ENCODE peak calls at places on chromosomes 4 and X, in six cellular contexts. R is adrenal gland, K is GM10248, E is cardiac muscle cell, D is cardiac fibroblast, H is Peyer's patch. L is an unnamed sample.

GRCh38 chr4:183959349-183959748 is 54.2 kb downstream of the STOX2 start:
- DNase-seq in R (no peak), K (no peak), E (no peak), D (no peak), H (no peak), L (no peak)

GRCh38 chr4:7067523-7068278 is at the start of gene GRPEL1:
- DNase-seq in R (peak; percentile 100), K (peak; percentile 98), E (peak; percentile 99), D (peak; percentile 99), H (peak; percentile 73), L (peak; percentile 98)

GRCh38 chr4:80279751-80280150 is 13.3 kb downstream of the FGF5 start:
- DNase-seq in R (no peak), K (no peak), E (no peak), D (no peak), H (no peak), L (no peak)

GRCh38 chr4:13872145-13872544 is 244.6 kb upstream of the BOD1L1 start:
- DNase-seq in R (no peak), K (no peak), E (no peak), D (no peak), H (no peak), L (no peak)

GRCh38 chr4:181966084-181966483 is 277.1 kb upstream of the TENM3 start:
- DNase-seq in R (no peak), K (no peak), E (no peak), D (peak; percentile 5), H (no peak), L (peak; percentile 6)

GRCh38 chrX:1281511-1281910 is 12.9 kb downstream of the CSF2RA start:
- DNase-seq in R (no peak), K (no peak), E (no peak), D (no peak), H (no peak), L (no peak)

GRCh38 chr4:80685219-80685618 is 345.3 kb upstream of the BMP3 start:
- DNase-seq in R (no peak), K (no peak), E (no peak), D (no peak), H (no peak), L (no peak)

GRCh38 chr4:30256105-30256828 is 463.9 kb upstream of the PCDH7 start:
- DNase-seq in R (no peak), K (no peak), E (no peak), D (no peak), H (no peak), L (no peak)

GRCh38 chr4:168304744-168305459 is 13.7 kb downstream of the DDX60 start:
- DNase-seq in R (no peak), K (no peak), E (peak; percentile 21), D (peak; percentile 29), H (no peak), L (no peak)

GRCh38 chr4:826508-827208 is 729 bp upstream of the CPLX1 start:
- DNase-seq in R (no peak), K (no peak), E (no peak), D (no peak), H (no peak), L (no peak)

GRCh38 chr4:2598661-2599654 is 62.5 kb downstream of the FAM193A start:
- DNase-seq in R (peak; percentile 16), K (peak; percentile 74), E (peak; percentile 65), D (peak; percentile 15), H (no peak), L (peak; percentile 71)

GRCh38 chrX:66200855-66201795 is 37.1 kb downstream of the HEPH start:
- DNase-seq in R (no peak), K (peak; percentile 13), E (peak; percentile 33), D (peak; percentile 29), H (no peak), L (no peak)

GRCh38 chr4:138407329-138407728 is 165.2 kb upstream of the SLC7A11 start:
- DNase-seq in R (no peak), K (no peak), E (no peak), D (no peak), H (no peak), L (no peak)

GRCh38 chr4:168674077-168674747 is 177.4 kb downstream of the PALLD start:
- DNase-seq in R (no peak), K (no peak), E (peak; percentile 75), D (peak; percentile 76), H (no peak), L (no peak)

GRCh38 chrX:147693511-147693910 is 218.2 kb upstream of the FMR1 start:
- DNase-seq in R (no peak), K (no peak), E (no peak), D (no peak), H (no peak), L (no peak)

GRCh38 chr4:74428278-74428677 is 16.7 kb upstream of the AREG start:
- DNase-seq in R (no peak), K (no peak), E (peak; percentile 46), D (peak; percentile 38), H (no peak), L (no peak)

GRCh38 chrX:71911731-71912050 is 1.0 kb downstream of the NHSL2 start:
- DNase-seq in R (no peak), K (no peak), E (no peak), D (no peak), H (no peak), L (no peak)

GRCh38 chrX:83469551-83469950 is 38.5 kb upstream of the POU3F4 start:
- DNase-seq in R (peak; percentile 50), K (peak; percentile 21), E (no peak), D (no peak), H (no peak), L (peak; percentile 31)

GRCh38 chrX:122596998-122597397 is 587.1 kb upstream of the GRIA3 start:
- DNase-seq in R (no peak), K (no peak), E (no peak), D (no peak), H (no peak), L (no peak)

GRCh38 chrX:96140796-96141195 is 543.8 kb upstream of the DIAPH2 start:
- DNase-seq in R (no peak), K (no peak), E (peak; percentile 6), D (no peak), H (no peak), L (no peak)

GRCh38 chr4:15649914-15650545 is 5.1 kb downstream of the FBXL5 start:
- DNase-seq in R (peak; percentile 65), K (peak; percentile 27), E (peak; percentile 68), D (peak; percentile 65), H (no peak), L (no peak)

GRCh38 chrX:44462851-44463250 is 79.8 kb downstream of the FUNDC1 start:
- DNase-seq in R (no peak), K (no peak), E (no peak), D (peak; percentile 4), H (no peak), L (no peak)

GRCh38 chrX:155962906-155963305 is 34.6 kb upstream of the IL9R start:
- DNase-seq in R (no peak), K (no peak), E (no peak), D (no peak), H (no peak), L (no peak)

GRCh38 chr4:60463846-60464502 is 736.2 kb upstream of the ADGRL3 start:
- DNase-seq in R (no peak), K (no peak), E (no peak), D (peak; percentile 4), H (no peak), L (peak; percentile 6)

GRCh38 chrX:120653000-120653399 is 23.1 kb upstream of the C1GALT1C1 start:
- DNase-seq in R (no peak), K (no peak), E (no peak), D (no peak), H (no peak), L (no peak)

GRCh38 chrX:151019837-151020236 is 36.7 kb downstream of the HMGB3 start:
- DNase-seq in R (no peak), K (no peak), E (peak; percentile 41), D (peak; percentile 9), H (no peak), L (no peak)

GRCh38 chr4:165096776-165097175 is 15.9 kb downstream of the TMEM192 start:
- DNase-seq in R (no peak), K (peak; percentile 40), E (peak; percentile 49), D (peak; percentile 51), H (no peak), L (peak; percentile 41)

GRCh38 chr4:87961993-87962791 is 13.3 kb upstream of the SPP1 start:
- DNase-seq in R (peak; percentile 58), K (no peak), E (peak; percentile 41), D (peak; percentile 20), H (no peak), L (no peak)

GRCh38 chrX:140432328-140433025 is 72.4 kb downstream of the SOX3 start:
- DNase-seq in R (peak; percentile 73), K (no peak), E (no peak), D (peak; percentile 1), H (no peak), L (no peak)

GRCh38 chrX:109839694-109840358 is 106.8 kb upstream of the ACSL4 start:
- DNase-seq in R (no peak), K (no peak), E (peak; percentile 80), D (peak; percentile 78), H (no peak), L (no peak)

GRCh38 chr4:1290165-1290977 is 680 bp downstream of the MAEA start:
- DNase-seq in R (no peak), K (no peak), E (no peak), D (no peak), H (peak; percentile 67), L (peak; percentile 67)

GRCh38 chr4:78149737-78150136 is 92.6 kb downstream of the FRAS1 start:
- DNase-seq in R (no peak), K (no peak), E (no peak), D (no peak), H (no peak), L (no peak)

GRCh38 chrX:1093112-1093511 is 119.3 kb downstream of the CRLF2 start:
- DNase-seq in R (no peak), K (no peak), E (no peak), D (no peak), H (no peak), L (no peak)

GRCh38 chrX:69196666-69197065 is 31.4 kb upstream of the PJA1 start:
- DNase-seq in R (no peak), K (no peak), E (no peak), D (no peak), H (no peak), L (no peak)

GRCh38 chr4:77023920-77024319 is 51.9 kb downstream of the CCNI start:
- DNase-seq in R (no peak), K (no peak), E (no peak), D (no peak), H (no peak), L (no peak)

GRCh38 chrX:134026732-134027311 is 41.4 kb upstream of the GPC3 start:
- DNase-seq in R (peak; percentile 41), K (peak; percentile 11), E (peak; percentile 70), D (peak; percentile 64), H (peak; percentile 34), L (peak; percentile 7)
- TF ChIP-seq CTCF in R (peak; percentile 16), K (peak; percentile 11), E (peak; percentile 56), D (peak; percentile 26), H (peak; percentile 10), L (peak; percentile 32)

GRCh38 chr4:155638195-155638960 is 28.3 kb upstream of the GUCY1A1 start:
- DNase-seq in R (no peak), K (no peak), E (no peak), D (no peak), H (no peak), L (no peak)
- TF ChIP-seq CTCF in R (no peak), K (no peak), E (no peak), D (no peak), H (no peak), L (no peak)

GRCh38 chr4:71346710-71347109 is 7.9 kb downstream of the SLC4A4 start:
- DNase-seq in R (no peak), K (no peak), E (no peak), D (no peak), H (no peak), L (no peak)
- TF ChIP-seq CTCF in R (no peak), K (no peak), E (no peak), D (no peak), H (no peak), L (no peak)

GRCh38 chr4:127479031-127479622 is 153.6 kb upstream of the INTU start:
- DNase-seq in R (no peak), K (no peak), E (peak; percentile 57), D (peak; percentile 49), H (no peak), L (peak; percentile 23)
- TF ChIP-seq CTCF in R (peak; percentile 15), K (peak; percentile 47), E (peak; percentile 43), D (peak; percentile 34), H (peak; percentile 19), L (peak; percentile 54)

L was measured in GM13977.